ENCODE peak calls at places on chromosomes 12 and 14, in five cellular contexts. One of them, this sample, is unnamed.

GRCh38 chr12:48787791-48788521 is 933 bp downstream of the ADCY6 start:
- DNase-seq in AG04450: no peak
- DNase-seq in ovary: no peak
- DNase-seq in fibroblast of pulmonary artery: no peak
- DNase-seq in fibroblast of mammary gland: no peak
- DNase-seq in this sample: no peak

GRCh38 chr14:73491256-73491976 is 683 bp downstream of the RIOX1 start:
- DNase-seq in AG04450: peak
- DNase-seq in ovary: peak
- DNase-seq in fibroblast of pulmonary artery: peak
- DNase-seq in fibroblast of mammary gland: peak
- DNase-seq in this sample: peak

GRCh38 chr14:64566651-64567122 is 16.9 kb downstream of the PPP1R36 start:
- DNase-seq in AG04450: no peak
- DNase-seq in ovary: no peak
- DNase-seq in fibroblast of pulmonary artery: peak
- DNase-seq in fibroblast of mammary gland: peak
- DNase-seq in this sample: no peak

GRCh38 chr12:51082561-51083139 is 746 bp downstream of the CSRNP2 start:
- DNase-seq in AG04450: no peak
- DNase-seq in ovary: no peak
- DNase-seq in fibroblast of pulmonary artery: peak
- DNase-seq in fibroblast of mammary gland: peak
- DNase-seq in this sample: peak

GRCh38 chr12:7068240-7068993 is 7.9 kb downstream of the C1S start:
- DNase-seq in AG04450: no peak
- DNase-seq in ovary: no peak
- DNase-seq in fibroblast of pulmonary artery: peak
- DNase-seq in fibroblast of mammary gland: no peak
- DNase-seq in this sample: peak

GRCh38 chr12:69739287-69740191 is 879 bp downstream of the RAB3IP start:
- DNase-seq in AG04450: no peak
- DNase-seq in ovary: peak
- DNase-seq in fibroblast of pulmonary artery: peak
- DNase-seq in fibroblast of mammary gland: peak
- DNase-seq in this sample: peak

GRCh38 chr14:61269321-61270083 is 11.6 kb downstream of the TMEM30B start:
- DNase-seq in AG04450: no peak
- DNase-seq in ovary: peak
- DNase-seq in fibroblast of pulmonary artery: peak
- DNase-seq in fibroblast of mammary gland: peak
- DNase-seq in this sample: peak

GRCh38 chr14:64736271-64737131 is 32.3 kb downstream of the PLEKHG3 start:
- DNase-seq in AG04450: no peak
- DNase-seq in ovary: peak
- DNase-seq in fibroblast of pulmonary artery: no peak
- DNase-seq in fibroblast of mammary gland: no peak
- DNase-seq in this sample: no peak

GRCh38 chr14:57822081-57822480 is 43.8 kb downstream of the SLC35F4 start:
- DNase-seq in AG04450: no peak
- DNase-seq in ovary: no peak
- DNase-seq in fibroblast of pulmonary artery: no peak
- DNase-seq in fibroblast of mammary gland: no peak
- DNase-seq in this sample: no peak

GRCh38 chr12:104412681-104413080 is 44.1 kb upstream of the CHST11 start:
- DNase-seq in AG04450: no peak
- DNase-seq in ovary: no peak
- DNase-seq in fibroblast of pulmonary artery: no peak
- DNase-seq in fibroblast of mammary gland: no peak
- DNase-seq in this sample: no peak

GRCh38 chr12:12209043-12209442 is 57.8 kb downstream of the LRP6 start:
- DNase-seq in AG04450: no peak
- DNase-seq in ovary: no peak
- DNase-seq in fibroblast of pulmonary artery: no peak
- DNase-seq in fibroblast of mammary gland: no peak
- DNase-seq in this sample: no peak

GRCh38 chr14:100592972-100593371 is 5.8 kb upstream of the BEGAIN start:
- DNase-seq in AG04450: no peak
- DNase-seq in ovary: no peak
- DNase-seq in fibroblast of pulmonary artery: no peak
- DNase-seq in fibroblast of mammary gland: no peak
- DNase-seq in this sample: no peak

GRCh38 chr12:12612403-12612802 is 727 bp downstream of the CREBL2 start:
- DNase-seq in AG04450: peak
- DNase-seq in ovary: no peak
- DNase-seq in fibroblast of pulmonary artery: peak
- DNase-seq in fibroblast of mammary gland: peak
- DNase-seq in this sample: peak

GRCh38 chr12:68469136-68469535 is 137.0 kb upstream of the MDM1 start:
- DNase-seq in AG04450: no peak
- DNase-seq in ovary: no peak
- DNase-seq in fibroblast of pulmonary artery: no peak
- DNase-seq in fibroblast of mammary gland: no peak
- DNase-seq in this sample: no peak

GRCh38 chr12:101051901-101052550 is 158.0 kb downstream of the SLC5A8 start:
- DNase-seq in AG04450: peak
- DNase-seq in ovary: peak
- DNase-seq in fibroblast of pulmonary artery: peak
- DNase-seq in fibroblast of mammary gland: peak
- DNase-seq in this sample: peak

GRCh38 chr14:29783556-29783955 is 144.1 kb downstream of the PRKD1 start:
- DNase-seq in AG04450: no peak
- DNase-seq in ovary: no peak
- DNase-seq in fibroblast of pulmonary artery: no peak
- DNase-seq in fibroblast of mammary gland: no peak
- DNase-seq in this sample: no peak

GRCh38 chr12:31906581-31907286 is 52.5 kb upstream of the RESF1 start:
- DNase-seq in AG04450: no peak
- DNase-seq in ovary: no peak
- DNase-seq in fibroblast of pulmonary artery: peak
- DNase-seq in fibroblast of mammary gland: no peak
- DNase-seq in this sample: no peak

DNA sequence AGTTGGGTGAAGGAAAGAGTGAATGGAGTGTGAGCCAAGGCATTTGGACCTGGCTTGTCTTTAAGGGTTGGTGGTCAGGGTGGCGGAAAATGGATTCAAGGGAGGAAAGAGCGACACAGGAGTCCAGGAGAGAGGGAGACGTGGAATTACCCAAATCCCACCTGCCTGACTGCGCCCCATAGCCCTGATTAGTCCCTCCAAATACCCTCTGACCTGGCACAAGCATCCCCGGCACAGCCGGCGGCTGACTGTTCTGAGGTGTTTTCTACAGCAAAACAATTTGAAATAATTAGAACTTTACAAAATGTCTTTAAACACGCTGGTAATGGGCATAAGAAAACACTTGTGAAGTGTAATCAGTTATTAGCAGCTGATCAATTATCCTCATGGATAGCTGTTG is 175.8 kb downstream of the PHETA1 start:
- DNase-seq in AG04450: no peak
- DNase-seq in ovary: no peak
- DNase-seq in fibroblast of pulmonary artery: no peak
- DNase-seq in fibroblast of mammary gland: no peak
- DNase-seq in this sample: no peak
- H3K4me3 ChIP-seq in AG04450: no peak
- H3K4me3 ChIP-seq in ovary: no peak
- H3K4me3 ChIP-seq in fibroblast of pulmonary artery: no peak
- H3K4me3 ChIP-seq in fibroblast of mammary gland: no peak
- H3K4me3 ChIP-seq in this sample: no peak

DNA sequence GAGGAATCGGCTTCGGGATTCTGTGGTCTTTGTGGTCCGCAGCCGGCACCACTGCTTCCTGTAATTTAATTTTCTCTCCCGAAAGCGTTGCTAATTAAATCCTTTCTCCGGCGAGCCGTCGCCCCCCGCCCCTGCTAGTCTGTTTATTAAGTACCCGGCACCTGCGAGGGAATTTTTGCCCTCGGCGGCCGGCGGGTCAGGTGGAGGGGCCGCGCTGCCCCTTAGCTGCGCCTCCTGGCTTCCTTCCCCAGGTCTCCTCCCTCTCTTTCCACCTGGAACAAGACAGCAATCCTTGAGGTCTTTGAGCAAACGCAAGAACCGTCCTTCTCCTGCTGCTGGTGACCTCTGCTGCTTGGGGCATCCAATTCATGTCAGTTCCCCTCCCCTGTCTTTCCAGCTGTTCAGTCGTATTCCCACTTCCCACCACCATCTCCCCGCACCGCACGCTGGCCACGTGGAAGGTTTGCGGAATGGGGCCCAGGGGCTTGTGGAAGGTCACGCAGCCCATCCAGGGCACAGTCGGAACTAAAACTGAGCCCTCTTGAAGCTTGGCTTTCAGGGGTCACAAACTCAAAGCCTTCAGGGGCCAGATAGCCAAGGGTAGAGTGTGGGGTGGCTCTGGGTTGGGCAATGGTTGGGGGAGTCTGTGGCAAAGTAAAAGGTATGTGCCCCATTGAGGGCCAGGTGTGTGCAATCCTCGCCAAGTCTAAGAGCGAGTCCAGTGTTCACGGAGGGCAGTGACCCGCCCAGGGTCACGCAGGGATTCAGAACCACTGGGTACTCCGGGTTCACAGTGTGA is 16.1 kb downstream of the ZDHHC22 start:
- DNase-seq in AG04450: no peak
- DNase-seq in ovary: no peak
- DNase-seq in fibroblast of pulmonary artery: no peak
- DNase-seq in fibroblast of mammary gland: no peak
- DNase-seq in this sample: no peak
- TF ChIP-seq CTCF in AG04450: no peak
- TF ChIP-seq CTCF in ovary: no peak
- TF ChIP-seq CTCF in fibroblast of pulmonary artery: no peak
- TF ChIP-seq CTCF in fibroblast of mammary gland: no peak
- TF ChIP-seq CTCF in this sample: no peak

GRCh38 chr14:68846466-68846865 is 53.6 kb upstream of the ZFP36L1 start:
- DNase-seq in AG04450: no peak
- DNase-seq in ovary: no peak
- DNase-seq in fibroblast of pulmonary artery: no peak
- DNase-seq in fibroblast of mammary gland: no peak
- DNase-seq in this sample: no peak

GRCh38 chr14:68842298-68842697 is 49.4 kb upstream of the ZFP36L1 start:
- DNase-seq in AG04450: no peak
- DNase-seq in ovary: no peak
- DNase-seq in fibroblast of pulmonary artery: no peak
- DNase-seq in fibroblast of mammary gland: no peak
- DNase-seq in this sample: no peak

GRCh38 chr14:68844210-68844545 is 51.3 kb upstream of the ZFP36L1 start:
- DNase-seq in AG04450: no peak
- DNase-seq in ovary: no peak
- DNase-seq in fibroblast of pulmonary artery: no peak
- DNase-seq in fibroblast of mammary gland: no peak
- DNase-seq in this sample: no peak

GRCh38 chr14:68841030-68841809 is 48.4 kb upstream of the ZFP36L1 start:
- DNase-seq in AG04450: peak
- DNase-seq in ovary: no peak
- DNase-seq in fibroblast of pulmonary artery: peak
- DNase-seq in fibroblast of mammary gland: peak
- DNase-seq in this sample: peak

GRCh38 chr14:68843471-68844209 is 50.8 kb upstream of the ZFP36L1 start:
- DNase-seq in AG04450: peak
- DNase-seq in ovary: peak
- DNase-seq in fibroblast of pulmonary artery: peak
- DNase-seq in fibroblast of mammary gland: peak
- DNase-seq in this sample: peak
- H3K4me3 ChIP-seq in AG04450: no peak
- H3K4me3 ChIP-seq in ovary: peak
- H3K4me3 ChIP-seq in fibroblast of pulmonary artery: peak
- H3K4me3 ChIP-seq in fibroblast of mammary gland: peak
- H3K4me3 ChIP-seq in this sample: peak

GRCh38 chr14:90502760-90503159 is 105.9 kb downstream of the CALM1 start:
- DNase-seq in AG04450: no peak
- DNase-seq in ovary: no peak
- DNase-seq in fibroblast of pulmonary artery: no peak
- DNase-seq in fibroblast of mammary gland: no peak
- DNase-seq in this sample: no peak
- TF ChIP-seq CTCF in AG04450: no peak
- TF ChIP-seq CTCF in ovary: no peak
- TF ChIP-seq CTCF in fibroblast of pulmonary artery: no peak
- TF ChIP-seq CTCF in fibroblast of mammary gland: no peak
- TF ChIP-seq CTCF in this sample: no peak

GRCh38 chr12:108635201-108635996 is 1.7 kb upstream of the SELPLG start:
- DNase-seq in AG04450: no peak
- DNase-seq in ovary: no peak
- DNase-seq in fibroblast of pulmonary artery: no peak
- DNase-seq in fibroblast of mammary gland: no peak
- DNase-seq in this sample: peak
- H3K4me3 ChIP-seq in AG04450: no peak
- H3K4me3 ChIP-seq in ovary: no peak
- H3K4me3 ChIP-seq in fibroblast of pulmonary artery: no peak
- H3K4me3 ChIP-seq in fibroblast of mammary gland: no peak
- H3K4me3 ChIP-seq in this sample: no peak

DNA sequence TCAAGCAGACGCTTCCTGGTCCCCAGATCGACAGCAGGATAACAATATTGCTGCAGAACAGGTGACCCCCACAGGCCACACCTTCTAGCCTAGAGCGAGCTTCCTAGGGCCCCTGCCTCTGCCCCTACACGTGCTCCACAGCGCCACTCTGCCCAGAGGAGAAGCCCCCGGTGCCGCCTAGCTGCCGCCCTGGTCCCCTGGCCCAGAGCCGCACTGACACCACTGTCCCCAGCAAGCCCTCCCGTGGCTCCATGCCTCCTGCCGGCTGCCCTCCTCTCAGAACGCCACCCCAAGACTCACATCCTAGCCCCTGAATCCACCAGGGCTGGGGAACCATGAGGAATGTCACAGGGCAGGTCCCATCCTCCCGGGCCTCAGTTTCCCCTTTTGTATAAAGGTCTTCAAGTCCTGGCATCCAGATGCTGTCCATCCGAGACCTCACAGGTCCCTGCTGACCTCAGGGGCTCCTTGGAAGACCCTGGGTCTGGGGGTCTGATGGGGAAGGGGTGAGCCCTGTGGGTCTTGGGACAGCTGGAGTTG is 31.0 kb downstream of the JAG2 start:
- DNase-seq in AG04450: no peak
- DNase-seq in ovary: no peak
- DNase-seq in fibroblast of pulmonary artery: no peak
- DNase-seq in fibroblast of mammary gland: no peak
- DNase-seq in this sample: no peak
- TF ChIP-seq CTCF in AG04450: no peak
- TF ChIP-seq CTCF in ovary: no peak
- TF ChIP-seq CTCF in fibroblast of pulmonary artery: no peak
- TF ChIP-seq CTCF in fibroblast of mammary gland: no peak
- TF ChIP-seq CTCF in this sample: no peak

GRCh38 chr12:28575593-28576205 is 385.4 kb downstream of the CCDC91 start:
- DNase-seq in AG04450: no peak
- DNase-seq in ovary: no peak
- DNase-seq in fibroblast of pulmonary artery: no peak
- DNase-seq in fibroblast of mammary gland: no peak
- DNase-seq in this sample: no peak

GRCh38 chr12:28568083-28568482 is 377.8 kb downstream of the CCDC91 start:
- DNase-seq in AG04450: peak
- DNase-seq in ovary: no peak
- DNase-seq in fibroblast of pulmonary artery: peak
- DNase-seq in fibroblast of mammary gland: peak
- DNase-seq in this sample: peak

GRCh38 chr12:28574746-28575592 is 384.7 kb downstream of the CCDC91 start:
- DNase-seq in AG04450: no peak
- DNase-seq in ovary: no peak
- DNase-seq in fibroblast of pulmonary artery: no peak
- DNase-seq in fibroblast of mammary gland: no peak
- DNase-seq in this sample: no peak

GRCh38 chr12:28568709-28569108 is 378.5 kb downstream of the CCDC91 start:
- DNase-seq in AG04450: no peak
- DNase-seq in ovary: no peak
- DNase-seq in fibroblast of pulmonary artery: no peak
- DNase-seq in fibroblast of mammary gland: peak
- DNase-seq in this sample: no peak

GRCh38 chr12:28569698-28570411 is 379.6 kb downstream of the CCDC91 start:
- DNase-seq in AG04450: peak
- DNase-seq in ovary: no peak
- DNase-seq in fibroblast of pulmonary artery: peak
- DNase-seq in fibroblast of mammary gland: peak
- DNase-seq in this sample: peak
- H3K4me3 ChIP-seq in AG04450: no peak
- H3K4me3 ChIP-seq in ovary: no peak
- H3K4me3 ChIP-seq in fibroblast of pulmonary artery: no peak
- H3K4me3 ChIP-seq in fibroblast of mammary gland: no peak
- H3K4me3 ChIP-seq in this sample: no peak